ENCODE peak calls at places on chromosomes 4 and X, in four cellular contexts. H, P, E and B are unnamed samples.

GRCh38 chr4:71268156-71268555 is 70.7 kb upstream of the SLC4A4 start:
- DNase-seq in H (no peak), P (no peak), E (no peak), B (no peak)

GRCh38 chr4:5451243-5451642 is 257.1 kb downstream of the EVC2 start:
- DNase-seq in H (no peak), P (no peak), E (no peak), B (no peak)

GRCh38 chr4:89539374-89539773 is 231.8 kb upstream of the GPRIN3 start:
- DNase-seq in H (no peak), P (no peak), E (peak), B (no peak)

GRCh38 chr4:142846105-142846728 is at the start of gene INPP4B:
- DNase-seq in H (peak), P (peak), E (peak), B (peak)

GRCh38 chr4:105145913-105146285 is 777 bp upstream of the TET2 start:
- DNase-seq in H (no peak), P (peak), E (peak), B (no peak)

GRCh38 chr4:146330392-146330791 is 116.1 kb downstream of the REELD1 start:
- DNase-seq in H (no peak), P (no peak), E (no peak), B (no peak)

GRCh38 chr4:148563684-148564083 is 121.5 kb upstream of the NR3C2 start:
- DNase-seq in H (no peak), P (no peak), E (no peak), B (no peak)

GRCh38 chrX:97691901-97692455 is 808.3 kb downstream of the RPA4 start:
- DNase-seq in H (no peak), P (no peak), E (no peak), B (no peak)

GRCh38 chr4:139977838-139978604 is 176.0 kb downstream of the MAML3 start:
- DNase-seq in H (no peak), P (no peak), E (no peak), B (no peak)

GRCh38 chrX:22800806-22801205 is 199.0 kb upstream of the DDX53 start:
- DNase-seq in H (no peak), P (no peak), E (peak), B (no peak)

GRCh38 chr4:174561556-174561955 is 39.3 kb upstream of the HPGD start:
- DNase-seq in H (no peak), P (no peak), E (peak), B (no peak)